ENCODE peak calls at places on chromosomes 13 and 19, in nine cellular contexts. Q, G, P, T, A, B, W, L and O are unnamed samples.

GRCh38 chr19:940591-941291 is 14.9 kb downstream of the ARID3A start:
- DNase-seq in P (peak; percentile 87), L (peak; percentile 61), A (peak; percentile 64), B (peak; percentile 83), Q (no peak), W (peak; percentile 87), G (no peak), T (no peak), O (peak; percentile 70)

GRCh38 chr13:51768976-51769375 is 35.0 kb downstream of the DHRS12 start:
- DNase-seq in T (no peak), P (no peak), A (no peak), L (no peak), G (no peak), B (no peak), Q (no peak), W (no peak), O (no peak)

GRCh38 chr13:102793583-102794355 is 5.0 kb downstream of the POGLUT2 start:
- DNase-seq in G (no peak), W (no peak), L (no peak), Q (no peak), P (no peak), B (no peak), T (no peak), A (no peak), O (no peak)

GRCh38 chr13:105135852-105136251 is 1399.6 kb downstream of the EFNB2 start:
- DNase-seq in W (no peak), A (no peak), B (no peak), G (no peak), L (no peak), P (no peak), Q (no peak), T (no peak), O (no peak)

GRCh38 chr13:80755925-80756324 is 415.0 kb upstream of the SPRY2 start:
- DNase-seq in A (no peak), B (no peak), W (no peak), T (no peak), Q (no peak), L (peak; percentile 39), G (no peak), P (no peak), O (no peak)

GRCh38 chr19:7985481-7985911 is 19.9 kb downstream of the ELAVL1 start:
- DNase-seq in T (no peak), P (no peak), Q (no peak), B (no peak), W (no peak), G (no peak), A (no peak), L (no peak), O (no peak)

GRCh38 chr19:56538761-56539263 is at the start of gene ZFP28:
- DNase-seq in W (no peak), T (no peak), B (no peak), A (peak; percentile 49), P (peak; percentile 85), G (no peak), Q (no peak), L (peak; percentile 88), O (no peak)

GRCh38 chr13:33119022-33119735 is 103.0 kb downstream of the KL start:
- DNase-seq in Q (peak; percentile 61), L (no peak), B (peak; percentile 53), P (no peak), A (no peak), T (no peak), G (no peak), W (no peak), O (no peak)

GRCh38 chr13:114128624-114129522 is 3.5 kb downstream of the RASA3 start:
- DNase-seq in W (peak; percentile 87), Q (peak; percentile 82), G (peak; percentile 27), T (peak; percentile 80), L (no peak), B (peak; percentile 87), A (peak; percentile 71), P (peak; percentile 92), O (peak; percentile 93)

GRCh38 chr19:34988119-34988518 is 12.0 kb upstream of the GRAMD1A start:
- DNase-seq in G (no peak), A (no peak), L (no peak), P (no peak), T (no peak), Q (no peak), B (no peak), W (no peak), O (no peak)